ENCODE peak calls at places on chromosomes 4 and X, in ten cellular contexts. B, T, J, P, U, D, G, M, L and X are unnamed samples.

GRCh38 chr4:148315049-148315448 is 127.2 kb downstream of the NR3C2 start:
- DNase-seq in B (no peak), P (peak; percentile 30), L (peak; percentile 72), D (no peak), J (no peak), G (no peak), T (no peak), M (no peak), U (no peak), X (no peak)

GRCh38 chr4:120664851-120665250 is 257.7 kb downstream of the PRDM5 start:
- DNase-seq in B (no peak), U (no peak), M (no peak), D (no peak), T (no peak), P (no peak), G (no peak), J (no peak), L (no peak), X (no peak)

GRCh38 chr4:100882661-100883060 is 364.8 kb upstream of the EMCN start:
- DNase-seq in L (no peak), P (no peak), T (no peak), B (no peak), G (no peak), D (no peak), M (no peak), U (no peak), J (no peak), X (no peak)

GRCh38 chr4:78293348-78293747 is 236.2 kb downstream of the FRAS1 start:
- DNase-seq in J (no peak), G (no peak), T (no peak), L (peak; percentile 66), M (no peak), B (no peak), P (no peak), D (no peak), U (no peak), X (no peak)

GRCh38 chr4:183249854-183250253 is 70.2 kb downstream of the CLDN22 start:
- DNase-seq in P (no peak), G (peak; percentile 10), U (peak; percentile 10), B (peak; percentile 47), L (peak; percentile 48), D (no peak), J (no peak), M (no peak), T (no peak), X (peak; percentile 22)

GRCh38 chrX:106707771-106708454 is 18.6 kb upstream of the RNF128 start:
- DNase-seq in P (no peak), D (no peak), U (no peak), J (no peak), T (no peak), B (no peak), M (no peak), G (no peak), L (peak; percentile 90), X (no peak)

GRCh38 chr4:54930226-54930625 is 195.2 kb downstream of the KDR start:
- DNase-seq in T (no peak), M (no peak), B (no peak), P (no peak), G (no peak), U (no peak), J (no peak), D (no peak), L (peak; percentile 84), X (no peak)

GRCh38 chr4:149120331-149121014 is 678.3 kb upstream of the NR3C2 start:
- DNase-seq in P (no peak), D (no peak), B (no peak), U (no peak), T (no peak), L (peak; percentile 50), G (no peak), J (no peak), M (no peak), X (no peak)

GRCh38 chr4:24003476-24003875 is 113.6 kb upstream of the PPARGC1A start:
- DNase-seq in J (no peak), M (no peak), T (no peak), D (no peak), L (no peak), U (no peak), G (no peak), B (no peak), P (no peak), X (no peak)
- TF ChIP-seq CTCF in J (no peak), M (no peak), T (no peak), D (no peak), L (no peak), U (no peak), G (no peak), B (no peak), P (no peak), X (no peak)

GRCh38 chrX:115348440-115349225 is 59.1 kb downstream of the LUZP4 start:
- DNase-seq in B (no peak), D (no peak), J (no peak), L (no peak), G (no peak), P (no peak), M (no peak), U (no peak), T (no peak), X (no peak)

GRCh38 chrX:115339441-115340025 is 50.0 kb downstream of the LUZP4 start:
- DNase-seq in U (no peak), M (no peak), L (no peak), D (no peak), P (no peak), T (no peak), G (no peak), B (no peak), J (no peak), X (no peak)

GRCh38 chrX:115345654-115346014 is 56.1 kb downstream of the LUZP4 start:
- DNase-seq in M (no peak), L (no peak), J (no peak), P (no peak), B (no peak), U (no peak), G (no peak), T (no peak), D (no peak), X (no peak)

GRCh38 chrX:115341421-115341820 is 51.9 kb downstream of the LUZP4 start:
- DNase-seq in P (no peak), J (no peak), T (no peak), G (no peak), U (no peak), L (no peak), D (no peak), M (no peak), B (no peak), X (no peak)

DNA sequence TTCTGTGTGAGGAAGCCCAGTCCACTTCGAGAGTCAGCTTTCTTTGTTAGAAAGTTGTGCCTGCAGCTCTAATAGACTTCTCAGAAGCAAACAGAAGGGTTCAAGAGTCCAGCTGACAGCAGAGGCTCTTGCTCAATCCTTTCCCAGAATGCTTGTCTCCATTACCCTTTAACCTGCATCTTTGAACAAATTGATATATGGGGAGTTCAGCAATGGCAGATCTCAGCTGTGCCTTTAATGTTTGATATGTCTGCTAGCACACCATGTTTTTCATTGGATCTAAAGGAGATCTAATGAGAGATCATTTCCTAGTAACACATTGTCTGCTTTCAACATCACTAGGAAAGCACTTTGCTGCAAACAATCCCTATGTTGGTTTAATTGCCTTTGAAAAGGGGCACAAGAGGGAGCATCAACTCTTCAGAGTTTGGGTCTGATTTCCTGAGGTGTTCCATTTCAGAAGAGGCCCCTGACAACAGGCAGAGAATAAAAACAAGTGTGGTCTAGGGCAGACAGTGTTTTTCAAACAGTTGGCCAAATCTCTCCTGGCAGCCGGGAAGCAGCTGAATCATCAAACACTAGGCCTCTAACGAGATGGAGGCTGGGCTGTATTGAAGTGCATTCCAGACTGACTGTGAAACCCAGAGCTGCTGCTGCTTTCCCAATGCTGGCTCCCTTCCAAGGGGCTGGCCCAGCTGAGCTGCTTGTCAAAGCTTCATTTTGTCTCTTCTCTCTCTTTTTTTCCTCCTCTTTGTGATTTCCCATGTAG is 55.6 kb downstream of the LUZP4 start:
- DNase-seq in T (peak; percentile 68), U (no peak), G (no peak), P (peak; percentile 88), J (peak; percentile 80), M (peak; percentile 89), D (no peak), B (peak; percentile 85), L (peak; percentile 96), X (no peak)
- TF ChIP-seq CTCF in T (no peak), U (no peak), G (no peak), P (no peak), J (no peak), M (no peak), D (no peak), B (no peak), L (no peak), X (no peak)

GRCh38 chr4:165464813-165465381 is 86.1 kb downstream of the CPE start:
- DNase-seq in L (peak; percentile 58), G (peak; percentile 55), T (no peak), P (no peak), M (no peak), B (peak; percentile 9), D (no peak), U (peak; percentile 55), J (no peak), X (peak; percentile 56)
- TF ChIP-seq CTCF in L (peak; percentile 54), G (peak; percentile 42), T (peak; percentile 76), P (peak; percentile 68), M (peak; percentile 64), B (peak; percentile 82), D (peak; percentile 88), U (peak; percentile 98), J (peak; percentile 84), X (peak; percentile 28)

GRCh38 chr4:137961051-137961438 is 281.1 kb downstream of the SLC7A11 start:
- DNase-seq in T (no peak), U (no peak), M (peak; percentile 30), J (no peak), B (no peak), P (no peak), G (no peak), L (no peak), D (no peak), X (no peak)

GRCh38 chr4:137955615-137956014 is 286.5 kb downstream of the SLC7A11 start:
- DNase-seq in M (no peak), D (no peak), B (no peak), P (no peak), G (no peak), L (no peak), T (no peak), U (no peak), J (no peak), X (no peak)

GRCh38 chr4:137952116-137952515 is 290.0 kb downstream of the SLC7A11 start:
- DNase-seq in M (no peak), L (no peak), U (no peak), J (no peak), B (no peak), T (no peak), P (no peak), D (no peak), G (no peak), X (no peak)

GRCh38 chr4:137960371-137961050 is 281.6 kb downstream of the SLC7A11 start:
- DNase-seq in D (no peak), U (no peak), B (no peak), L (peak; percentile 86), M (no peak), P (no peak), J (no peak), G (no peak), T (no peak), X (no peak)

DNA sequence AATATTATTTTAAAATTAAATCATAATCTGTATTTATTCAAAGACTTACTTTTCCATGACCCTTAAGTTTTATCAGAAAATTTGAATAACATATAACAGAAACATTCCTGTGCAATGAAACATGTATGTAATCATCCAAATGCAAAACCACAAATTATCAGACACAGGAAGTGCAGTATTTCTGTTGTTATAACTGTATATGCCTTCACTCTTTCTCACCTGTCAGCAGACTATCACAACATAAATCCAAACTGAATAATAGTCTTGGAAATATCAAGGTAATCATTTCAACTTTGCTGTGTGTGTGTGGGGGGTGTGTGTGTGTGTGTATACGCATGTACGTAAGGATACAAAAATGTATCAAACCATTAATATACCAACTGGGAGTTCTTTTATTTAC is 285.9 kb downstream of the SLC7A11 start:
- DNase-seq in G (no peak), M (no peak), J (no peak), U (no peak), T (no peak), L (no peak), B (no peak), P (no peak), D (no peak), X (no peak)
- TF ChIP-seq CTCF in G (no peak), M (no peak), J (no peak), U (no peak), T (no peak), L (no peak), B (no peak), P (no peak), D (no peak), X (no peak)